ENCODE peak calls at places on chromosomes 7 and 10, in five cellular contexts. One of them, this sample, is unnamed.

GRCh38 chr10:24617771-24618396 is 105.8 kb downstream of the ARHGAP21 start:
- DNase-seq in HAP-1: peak; percentile 61
- DNase-seq in CD14-positive monocyte: no peak
- DNase-seq in cardiac fibroblast: peak; percentile 65
- DNase-seq in kidney: peak; percentile 35
- DNase-seq in this sample: no peak

GRCh38 chr10:113227045-113227444 is 277.0 kb downstream of the TCF7L2 start:
- DNase-seq in HAP-1: no peak
- DNase-seq in CD14-positive monocyte: no peak
- DNase-seq in cardiac fibroblast: no peak
- DNase-seq in kidney: no peak
- DNase-seq in this sample: no peak

GRCh38 chr7:158035343-158035742 is 552.3 kb downstream of the PTPRN2 start:
- DNase-seq in HAP-1: no peak
- DNase-seq in CD14-positive monocyte: no peak
- DNase-seq in cardiac fibroblast: no peak
- DNase-seq in kidney: no peak
- DNase-seq in this sample: no peak

GRCh38 chr7:8605227-8605626 is 171.8 kb downstream of the NXPH1 start:
- DNase-seq in HAP-1: no peak
- DNase-seq in CD14-positive monocyte: no peak
- DNase-seq in cardiac fibroblast: no peak
- DNase-seq in kidney: no peak
- DNase-seq in this sample: no peak

GRCh38 chr7:75914169-75914654 is 743 bp upstream of the POR start:
- DNase-seq in HAP-1: no peak
- DNase-seq in CD14-positive monocyte: no peak
- DNase-seq in cardiac fibroblast: no peak
- DNase-seq in kidney: no peak
- DNase-seq in this sample: no peak

GRCh38 chr10:63798599-63799498 is 277.6 kb downstream of the REEP3 start:
- DNase-seq in HAP-1: no peak
- DNase-seq in CD14-positive monocyte: no peak
- DNase-seq in cardiac fibroblast: peak; percentile 98
- DNase-seq in kidney: peak; percentile 79
- DNase-seq in this sample: peak; percentile 94

GRCh38 chr7:131553906-131554305 is 2.5 kb downstream of the PODXL start:
- DNase-seq in HAP-1: no peak
- DNase-seq in CD14-positive monocyte: no peak
- DNase-seq in cardiac fibroblast: no peak
- DNase-seq in kidney: no peak
- DNase-seq in this sample: no peak

GRCh38 chr7:135253851-135254815 is 20.5 kb downstream of the STRA8 start:
- DNase-seq in HAP-1: no peak
- DNase-seq in CD14-positive monocyte: peak; percentile 82
- DNase-seq in cardiac fibroblast: peak; percentile 75
- DNase-seq in kidney: peak; percentile 79
- DNase-seq in this sample: peak; percentile 42

GRCh38 chr7:23462846-23463245 is 7.4 kb downstream of the IGF2BP3 start:
- DNase-seq in HAP-1: no peak
- DNase-seq in CD14-positive monocyte: no peak
- DNase-seq in cardiac fibroblast: peak; percentile 72
- DNase-seq in kidney: no peak
- DNase-seq in this sample: no peak